ENCODE peak calls at places on chromosomes 13 and 19, in eight cellular contexts. B is activated CD4-positive, CD25-positive, alpha-beta regulatory T cell; L is HTR-8/SVneo; P is fibroblast of the aortic adventitia; N is stimulated activated CD4-positive, alpha-beta T cell treated with anti-CD3 and anti-CD28 coated beads, Interleukin-15, amount 100 ng/mL, for 1 hour; S is NCI-H1436; K is activated gamma-delta T cell treated with anti-CD3 and anti-CD28 coated beads, Interleukin-2, amount 50 U/mL, for 16 hours; G is heart right ventricle. T is an unnamed sample.

GRCh38 chr19:44141191-44142013 is at the start of gene ZNF234:
- DNase-seq in K (peak; percentile 55), N (peak; percentile 52), B (peak; percentile 31), S (peak; percentile 24), P (peak; percentile 87), L (peak; percentile 88), G (peak; percentile 70), T (peak; percentile 50)

GRCh38 chr19:55494172-55494761 is 6.0 kb downstream of the SSC5D start:
- DNase-seq in G (peak; percentile 68), B (no peak), L (no peak), P (peak; percentile 70), K (no peak), N (no peak), S (no peak), T (no peak)

GRCh38 chr13:30607908-30608307 is 9.8 kb upstream of the USPL1 start:
- DNase-seq in P (no peak), L (no peak), S (no peak), B (peak; percentile 17), N (no peak), G (no peak), K (peak; percentile 60), T (peak; percentile 41)

GRCh38 chr19:33114302-33114701 is 17.6 kb upstream of the WDR88 start:
- DNase-seq in B (no peak), L (no peak), S (no peak), K (no peak), N (no peak), P (no peak), G (no peak), T (no peak)

GRCh38 chr13:25811506-25811905 is 240.3 kb downstream of the SHISA2 start:
- DNase-seq in N (no peak), P (no peak), S (no peak), G (no peak), B (no peak), L (no peak), K (no peak), T (no peak)

GRCh38 chr13:79796116-79796515 is 315.2 kb downstream of the NDFIP2 start:
- DNase-seq in K (no peak), S (no peak), G (no peak), N (no peak), P (no peak), B (no peak), L (no peak), T (no peak)

GRCh38 chr19:10968527-10969081 is 7.8 kb downstream of the SMARCA4 start:
- DNase-seq in S (no peak), K (no peak), L (no peak), P (no peak), N (no peak), G (no peak), B (no peak), T (no peak)

GRCh38 chr13:46035066-46035465 is 17.5 kb downstream of the ZC3H13 start:
- DNase-seq in P (no peak), G (no peak), N (no peak), B (no peak), S (no peak), L (no peak), K (no peak), T (no peak)

GRCh38 chr13:112837371-112838037 is 131.5 kb upstream of the MCF2L start:
- DNase-seq in K (no peak), P (peak; percentile 87), S (no peak), L (no peak), N (no peak), B (no peak), G (no peak), T (no peak)

GRCh38 chr13:23372264-23372905 is 61.1 kb downstream of the SACS start:
- DNase-seq in B (no peak), K (no peak), L (no peak), S (no peak), N (no peak), P (peak; percentile 81), G (no peak), T (no peak)

GRCh38 chr13:106418556-106418955 is 116.9 kb downstream of the EFNB2 start:
- DNase-seq in S (no peak), K (no peak), N (no peak), B (no peak), L (no peak), G (no peak), P (peak; percentile 68), T (no peak)

GRCh38 chr19:2529473-2529918 is 53.6 kb downstream of the GADD45B start:
- DNase-seq in G (no peak), N (no peak), P (peak; percentile 88), K (no peak), S (no peak), B (no peak), L (peak; percentile 59), T (no peak)

GRCh38 chr13:44618326-44618725 is 42.2 kb upstream of the TSC22D1 start:
- DNase-seq in G (no peak), B (no peak), L (no peak), N (no peak), S (no peak), P (no peak), K (no peak), T (no peak)

GRCh38 chr19:3606174-3606689 is 443 bp downstream of the TBXA2R start:
- DNase-seq in P (no peak), S (no peak), N (no peak), B (no peak), G (no peak), K (no peak), L (no peak), T (peak; percentile 7)

GRCh38 chr13:114226088-114226487 is 8.6 kb upstream of the CDC16 start:
- DNase-seq in G (no peak), B (no peak), N (no peak), P (no peak), K (no peak), S (no peak), L (no peak), T (peak; percentile 3)

GRCh38 chr13:28357846-28358496 is 137.0 kb downstream of the FLT1 start:
- DNase-seq in N (no peak), L (no peak), P (no peak), K (no peak), S (no peak), B (no peak), G (no peak), T (no peak)

GRCh38 chr13:37959284-37959683 is 89.7 kb upstream of the TRPC4 start:
- DNase-seq in N (no peak), P (no peak), G (no peak), L (no peak), B (no peak), S (no peak), K (no peak), T (no peak)

GRCh38 chr19:29450306-29450705 is 75.5 kb upstream of the VSTM2B start:
- DNase-seq in B (no peak), L (no peak), K (no peak), S (no peak), P (no peak), N (no peak), G (no peak), T (no peak)

GRCh38 chr19:34323433-34324204 is 41.4 kb upstream of the GPI start:
- DNase-seq in S (no peak), B (no peak), P (no peak), K (no peak), L (no peak), G (no peak), N (no peak), T (no peak)

GRCh38 chr13:107678075-107678689 is 537.2 kb downstream of the LIG4 start:
- DNase-seq in P (no peak), S (no peak), G (no peak), K (no peak), L (peak; percentile 2), N (no peak), B (no peak), T (no peak)

GRCh38 chr19:39645800-39646411 is 9.8 kb upstream of the LGALS16 start:
- DNase-seq in L (peak; percentile 4), G (no peak), N (peak; percentile 3), P (peak; percentile 29), S (no peak), B (no peak), K (no peak), T (no peak)

GRCh38 chr13:77507931-77508776 is 27.4 kb upstream of the SCEL start:
- DNase-seq in L (peak; percentile 25), P (peak; percentile 82), G (no peak), S (no peak), B (no peak), K (no peak), N (no peak), T (no peak)

GRCh38 chr19:991174-991931 is 7.2 kb downstream of the WDR18 start:
- DNase-seq in G (no peak), N (peak; percentile 48), B (peak; percentile 55), L (no peak), S (no peak), P (peak; percentile 29), K (peak; percentile 42), T (no peak)

GRCh38 chr19:55452381-55453325 is 8.8 kb downstream of the ISOC2 start:
- DNase-seq in S (peak; percentile 85), B (no peak), L (peak; percentile 40), P (peak; percentile 42), K (no peak), G (peak; percentile 80), N (no peak), T (no peak)

GRCh38 chr13:112894673-112895481 is 74.1 kb upstream of the MCF2L start:
- DNase-seq in L (no peak), B (no peak), P (no peak), K (no peak), N (no peak), G (no peak), S (no peak), T (no peak)

T was measured in activated effector memory CD4-positive, alpha-beta T cell treated with Interleukin-2 at 50 U/mL for 16 hours.